ENCODE peak calls at places on chromosome X, in four cellular contexts. One of them, this sample, is unnamed.

GRCh38 chrX:135327299-135327698 is 18.0 kb downstream of the ETDC start:
- DNase-seq in MM.1S: no peak
- DNase-seq in breast epithelium: no peak
- DNase-seq in astrocyte of the spinal cord: peak
- DNase-seq in this sample: no peak

GRCh38 chrX:17608898-17609297 is 128.4 kb upstream of the SCML1 start:
- DNase-seq in astrocyte of the spinal cord: no peak
- DNase-seq in MM.1S: no peak
- DNase-seq in breast epithelium: no peak
- DNase-seq in this sample: no peak

GRCh38 chrX:46838974-46839480 is 2.2 kb downstream of the RP2 start:
- DNase-seq in MM.1S: no peak
- DNase-seq in astrocyte of the spinal cord: no peak
- DNase-seq in breast epithelium: no peak
- DNase-seq in this sample: no peak

GRCh38 chrX:102858826-102859627 is 78.0 kb upstream of the RAB40AL start:
- DNase-seq in MM.1S: no peak
- DNase-seq in breast epithelium: no peak
- DNase-seq in astrocyte of the spinal cord: no peak
- DNase-seq in this sample: no peak

GRCh38 chrX:65196758-65197371 is 220.6 kb upstream of the ZC4H2 start:
- DNase-seq in breast epithelium: no peak
- DNase-seq in MM.1S: no peak
- DNase-seq in astrocyte of the spinal cord: no peak
- DNase-seq in this sample: no peak

GRCh38 chrX:109843963-109844751 is 111.1 kb upstream of the ACSL4 start:
- DNase-seq in astrocyte of the spinal cord: no peak
- DNase-seq in MM.1S: no peak
- DNase-seq in breast epithelium: peak
- DNase-seq in this sample: no peak

GRCh38 chrX:109472939-109473713 is 8.8 kb downstream of the GUCY2F start:
- DNase-seq in astrocyte of the spinal cord: peak
- DNase-seq in breast epithelium: no peak
- DNase-seq in MM.1S: peak
- DNase-seq in this sample: no peak

GRCh38 chrX:132227383-132228112 is 8.3 kb upstream of the RAP2C start:
- DNase-seq in MM.1S: no peak
- DNase-seq in breast epithelium: no peak
- DNase-seq in astrocyte of the spinal cord: no peak
- DNase-seq in this sample: no peak

GRCh38 chrX:132395059-132395458 is 93.8 kb downstream of the MBNL3 start:
- DNase-seq in astrocyte of the spinal cord: no peak
- DNase-seq in breast epithelium: no peak
- DNase-seq in MM.1S: no peak
- DNase-seq in this sample: no peak

GRCh38 chrX:19739683-19740082 is 147.7 kb downstream of the SH3KBP1 start:
- DNase-seq in MM.1S: peak
- DNase-seq in astrocyte of the spinal cord: peak
- DNase-seq in breast epithelium: no peak
- DNase-seq in this sample: peak

GRCh38 chrX:20116087-20116574 is 576 bp downstream of the MAP7D2 start:
- DNase-seq in astrocyte of the spinal cord: no peak
- DNase-seq in MM.1S: no peak
- DNase-seq in breast epithelium: no peak
- DNase-seq in this sample: no peak

GRCh38 chrX:136999021-136999420 is 34.8 kb downstream of the GPR101 start:
- DNase-seq in breast epithelium: no peak
- DNase-seq in MM.1S: no peak
- DNase-seq in astrocyte of the spinal cord: no peak
- DNase-seq in this sample: no peak

GRCh38 chrX:114611018-114611619 is 27.2 kb downstream of the HTR2C start:
- DNase-seq in MM.1S: peak
- DNase-seq in astrocyte of the spinal cord: peak
- DNase-seq in breast epithelium: no peak
- DNase-seq in this sample: no peak

GRCh38 chrX:151871244-151871643 is 41.4 kb upstream of the MAGEA4 start:
- DNase-seq in astrocyte of the spinal cord: peak
- DNase-seq in breast epithelium: no peak
- DNase-seq in MM.1S: no peak
- DNase-seq in this sample: no peak

GRCh38 chrX:152869972-152870371 is 27.9 kb upstream of the ZNF185 start:
- DNase-seq in astrocyte of the spinal cord: no peak
- DNase-seq in breast epithelium: no peak
- DNase-seq in MM.1S: no peak
- DNase-seq in this sample: no peak

GRCh38 chrX:1291110-1291740 is 22.6 kb downstream of the CSF2RA start:
- DNase-seq in MM.1S: no peak
- DNase-seq in astrocyte of the spinal cord: no peak
- DNase-seq in breast epithelium: no peak
- DNase-seq in this sample: no peak

GRCh38 chrX:75061701-75062100 is 94.4 kb downstream of the ABCB7 start:
- DNase-seq in astrocyte of the spinal cord: no peak
- DNase-seq in breast epithelium: no peak
- DNase-seq in MM.1S: no peak
- DNase-seq in this sample: no peak

GRCh38 chrX:19679787-19680186 is 164.5 kb upstream of the MAP3K15 start:
- DNase-seq in MM.1S: no peak
- DNase-seq in breast epithelium: no peak
- DNase-seq in astrocyte of the spinal cord: no peak
- DNase-seq in this sample: no peak

GRCh38 chrX:86946569-86946968 is 571.0 kb upstream of the KLHL4 start:
- DNase-seq in MM.1S: peak
- DNase-seq in astrocyte of the spinal cord: no peak
- DNase-seq in breast epithelium: no peak
- DNase-seq in this sample: no peak

GRCh38 chrX:51332188-51332942 is at the start of gene NUDT10:
- DNase-seq in MM.1S: no peak
- DNase-seq in breast epithelium: no peak
- DNase-seq in astrocyte of the spinal cord: peak
- DNase-seq in this sample: peak

GRCh38 chrX:33447285-33447684 is 235.9 kb upstream of the DMD start:
- DNase-seq in astrocyte of the spinal cord: no peak
- DNase-seq in breast epithelium: no peak
- DNase-seq in MM.1S: no peak
- DNase-seq in this sample: no peak

GRCh38 chrX:152465132-152465531 is 14.0 kb upstream of the GABRA3 start:
- DNase-seq in breast epithelium: no peak
- DNase-seq in astrocyte of the spinal cord: no peak
- DNase-seq in MM.1S: no peak
- DNase-seq in this sample: no peak

GRCh38 chrX:133474559-133474958 is 59.3 kb upstream of the GPC4 start:
- DNase-seq in breast epithelium: no peak
- DNase-seq in astrocyte of the spinal cord: no peak
- DNase-seq in MM.1S: no peak
- DNase-seq in this sample: no peak

GRCh38 chrX:93673056-93673868 is at the start of gene NAP1L3:
- DNase-seq in MM.1S: peak
- DNase-seq in breast epithelium: no peak
- DNase-seq in astrocyte of the spinal cord: peak
- DNase-seq in this sample: peak

GRCh38 chrX:26651755-26652154 is 435.8 kb downstream of the MAGEB5 start:
- DNase-seq in MM.1S: peak
- DNase-seq in breast epithelium: no peak
- DNase-seq in astrocyte of the spinal cord: no peak
- DNase-seq in this sample: no peak

GRCh38 chrX:130173190-130173895 is 1.6 kb downstream of the RAB33A start:
- DNase-seq in astrocyte of the spinal cord: peak
- DNase-seq in breast epithelium: no peak
- DNase-seq in MM.1S: peak
- DNase-seq in this sample: no peak

GRCh38 chrX:117898206-117898605 is 218.4 kb downstream of the KLHL13 start:
- DNase-seq in astrocyte of the spinal cord: no peak
- DNase-seq in breast epithelium: no peak
- DNase-seq in MM.1S: no peak
- DNase-seq in this sample: no peak

GRCh38 chrX:15235001-15235400 is 34.9 kb downstream of the ASB9 start:
- DNase-seq in astrocyte of the spinal cord: no peak
- DNase-seq in breast epithelium: no peak
- DNase-seq in MM.1S: no peak
- DNase-seq in this sample: no peak

GRCh38 chrX:154469880-154470279 is 9.2 kb downstream of the LAGE3 start:
- DNase-seq in breast epithelium: no peak
- DNase-seq in astrocyte of the spinal cord: no peak
- DNase-seq in MM.1S: no peak
- DNase-seq in this sample: no peak

GRCh38 chrX:153797415-153798015 is 3.0 kb downstream of the SSR4 start:
- DNase-seq in astrocyte of the spinal cord: no peak
- DNase-seq in MM.1S: no peak
- DNase-seq in breast epithelium: no peak
- DNase-seq in this sample: no peak

DNA sequence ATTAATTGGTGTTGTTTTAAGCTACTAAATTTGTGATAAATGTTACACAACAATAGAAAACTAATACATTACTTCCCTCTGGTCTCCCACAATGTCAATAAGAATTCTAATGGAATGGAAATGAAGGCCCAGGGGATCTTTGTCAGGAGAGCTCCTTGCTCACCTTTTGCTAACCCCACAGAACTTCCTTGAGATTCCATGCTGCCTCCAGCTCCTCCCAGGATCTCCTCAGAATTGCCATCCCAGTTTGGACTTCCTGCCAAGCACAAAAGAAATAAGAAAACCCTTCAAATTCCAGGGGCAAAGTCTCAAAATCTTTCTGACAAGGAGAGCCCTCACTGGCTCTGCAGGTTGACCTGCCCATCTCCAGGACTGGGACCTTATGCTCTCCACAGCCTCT is 43.2 kb downstream of the ITIH6 start:
- DNase-seq in breast epithelium: no peak
- DNase-seq in MM.1S: no peak
- DNase-seq in astrocyte of the spinal cord: no peak
- DNase-seq in this sample: no peak
- TF ChIP-seq CTCF in breast epithelium: no peak
- TF ChIP-seq CTCF in MM.1S: no peak
- TF ChIP-seq CTCF in astrocyte of the spinal cord: no peak
- TF ChIP-seq CTCF in this sample: no peak

DNA sequence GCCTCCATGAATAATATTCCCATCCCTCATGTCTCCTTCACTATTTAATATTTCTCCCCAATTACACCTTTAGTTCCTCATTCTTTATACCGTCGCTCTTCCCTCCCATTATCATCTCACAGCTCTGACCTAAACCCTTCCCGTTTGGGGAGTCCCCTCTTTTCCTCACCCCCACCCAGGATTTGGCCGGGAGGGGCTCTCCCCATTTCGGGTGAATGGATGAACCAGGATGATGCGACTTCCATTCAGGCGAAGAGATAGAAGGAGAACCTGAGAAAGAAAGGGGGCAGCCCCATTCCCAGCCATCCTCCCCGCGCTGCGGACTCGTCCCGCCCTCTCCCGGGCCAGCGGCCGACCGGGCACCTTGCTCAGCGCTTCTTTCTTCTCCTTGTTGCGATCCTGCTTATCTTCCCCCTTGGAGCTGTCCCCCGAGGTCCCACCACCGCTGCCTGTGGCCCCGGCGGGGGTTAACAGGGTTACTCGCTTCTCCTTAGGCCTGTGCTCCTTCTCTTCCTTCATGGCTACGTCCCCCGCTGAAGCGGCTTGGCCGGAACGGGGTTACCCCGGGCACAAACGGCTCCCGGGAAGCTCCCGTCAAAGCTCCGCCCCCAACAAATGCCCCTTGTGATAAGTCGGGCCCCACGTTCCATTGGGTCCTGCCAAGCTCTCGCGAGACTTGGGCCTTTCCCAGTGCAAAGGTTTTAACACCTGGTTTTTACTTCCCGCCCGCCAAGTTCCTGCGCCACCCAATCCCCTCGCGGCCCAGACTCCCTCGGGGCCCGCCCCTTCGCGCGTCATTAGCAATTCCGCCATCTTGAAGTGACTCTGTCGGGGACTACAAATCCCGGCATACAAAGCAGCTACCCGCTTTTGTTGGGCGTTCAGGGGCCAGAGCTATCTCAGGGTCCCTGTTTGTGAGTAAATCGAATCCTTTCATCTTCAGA is at the start of gene UPF3B:
- DNase-seq in astrocyte of the spinal cord: peak
- DNase-seq in MM.1S: peak
- DNase-seq in breast epithelium: peak
- DNase-seq in this sample: peak
- TF ChIP-seq CTCF in astrocyte of the spinal cord: no peak
- TF ChIP-seq CTCF in MM.1S: no peak
- TF ChIP-seq CTCF in breast epithelium: no peak
- TF ChIP-seq CTCF in this sample: no peak

GRCh38 chrX:120377179-120377578 is 15.3 kb downstream of the ATP1B4 start:
- DNase-seq in astrocyte of the spinal cord: no peak
- DNase-seq in breast epithelium: no peak
- DNase-seq in MM.1S: no peak
- DNase-seq in this sample: no peak

GRCh38 chrX:120378570-120378969 is 16.7 kb downstream of the ATP1B4 start:
- DNase-seq in MM.1S: no peak
- DNase-seq in breast epithelium: no peak
- DNase-seq in astrocyte of the spinal cord: no peak
- DNase-seq in this sample: no peak

DNA sequence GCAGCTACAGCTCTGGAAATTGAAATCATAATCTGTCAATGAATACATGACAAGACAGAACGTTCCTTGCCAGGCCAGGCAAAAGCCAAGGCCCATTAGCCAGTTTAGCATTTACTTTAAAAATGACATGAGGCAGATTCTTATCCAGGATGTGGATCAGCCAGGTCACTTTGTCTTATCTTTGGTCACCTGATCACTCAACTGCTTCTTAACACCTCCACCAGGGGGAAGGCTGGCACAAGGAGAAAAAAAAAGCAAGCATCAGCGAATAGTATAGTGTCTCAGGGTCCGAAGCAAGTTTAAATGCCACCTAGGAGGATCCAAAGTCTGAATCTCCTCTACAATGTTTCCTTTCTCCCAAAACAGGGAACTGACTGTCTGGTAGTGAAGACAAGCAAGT is 18.8 kb downstream of the ATP1B4 start:
- DNase-seq in breast epithelium: no peak
- DNase-seq in astrocyte of the spinal cord: peak
- DNase-seq in MM.1S: peak
- DNase-seq in this sample: no peak
- TF ChIP-seq CTCF in breast epithelium: no peak
- TF ChIP-seq CTCF in astrocyte of the spinal cord: peak
- TF ChIP-seq CTCF in MM.1S: peak
- TF ChIP-seq CTCF in this sample: peak

GRCh38 chrX:107482046-107482445 is 32.6 kb downstream of the FRMPD3 start:
- DNase-seq in astrocyte of the spinal cord: no peak
- DNase-seq in MM.1S: no peak
- DNase-seq in breast epithelium: no peak
- DNase-seq in this sample: no peak

GRCh38 chrX:107483976-107484726 is 34.7 kb downstream of the FRMPD3 start:
- DNase-seq in MM.1S: no peak
- DNase-seq in breast epithelium: no peak
- DNase-seq in astrocyte of the spinal cord: peak
- DNase-seq in this sample: no peak

GRCh38 chrX:107480272-107480671 is 30.8 kb downstream of the FRMPD3 start:
- DNase-seq in MM.1S: no peak
- DNase-seq in astrocyte of the spinal cord: no peak
- DNase-seq in breast epithelium: no peak
- DNase-seq in this sample: no peak

DNA sequence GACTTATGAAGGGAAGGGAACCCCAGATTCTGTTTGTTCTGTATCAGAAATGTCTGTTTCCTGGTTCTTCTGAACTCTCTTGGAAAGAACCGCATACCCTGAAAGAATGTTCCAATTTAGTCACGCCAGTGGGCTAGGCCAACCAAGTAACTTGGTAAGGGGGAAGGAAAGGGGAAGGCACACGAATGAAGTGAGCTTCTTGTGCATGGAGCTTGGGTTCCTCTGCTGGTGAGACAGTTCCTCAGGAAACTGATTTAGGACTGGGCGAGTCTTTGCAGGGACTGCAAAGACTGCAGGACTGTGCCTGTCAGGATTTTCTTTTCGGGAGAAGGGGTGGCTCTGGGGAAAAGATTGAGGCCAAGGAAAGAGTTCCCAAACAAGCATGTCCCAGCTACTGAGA is 35.6 kb downstream of the FRMPD3 start:
- DNase-seq in astrocyte of the spinal cord: peak
- DNase-seq in breast epithelium: no peak
- DNase-seq in MM.1S: no peak
- DNase-seq in this sample: no peak
- TF ChIP-seq CTCF in astrocyte of the spinal cord: no peak
- TF ChIP-seq CTCF in breast epithelium: no peak
- TF ChIP-seq CTCF in MM.1S: no peak
- TF ChIP-seq CTCF in this sample: peak